ENCODE peak calls at places on chromosome 10, in four cellular contexts. U, Y, C and Q are unnamed samples.

GRCh38 chr10:46017733-46018132 is 12.7 kb downstream of the NCOA4 start:
- DNase-seq in Y (no peak), U (no peak), C (no peak), Q (no peak)

GRCh38 chr10:77869626-77870420 is 56.7 kb downstream of the DLG5 start:
- DNase-seq in C (no peak), Y (no peak), U (no peak), Q (peak)

GRCh38 chr10:44006826-44007225 is 358.1 kb upstream of the ZNF32 start:
- DNase-seq in Y (no peak), C (no peak), U (no peak), Q (no peak)

GRCh38 chr10:71484352-71484751 is 87.6 kb downstream of the CDH23 start:
- DNase-seq in Y (peak), C (no peak), U (no peak), Q (no peak)

GRCh38 chr10:3484306-3485187 is 300.5 kb downstream of the KLF6 start:
- DNase-seq in U (no peak), C (no peak), Y (no peak), Q (no peak)

GRCh38 chr10:77461636-77462296 is 175.8 kb downstream of the KCNMA1 start:
- DNase-seq in Y (no peak), U (no peak), C (no peak), Q (no peak)

GRCh38 chr10:10960534-10960933 is 57.1 kb upstream of the CELF2 start:
- DNase-seq in C (no peak), Y (no peak), U (no peak), Q (no peak)

GRCh38 chr10:32149257-32149955 is 93.2 kb upstream of the KIF5B start:
- DNase-seq in U (no peak), Y (peak), C (no peak), Q (no peak)

GRCh38 chr10:110828525-110828924 is 43.2 kb upstream of the PDCD4 start:
- DNase-seq in C (no peak), U (no peak), Y (no peak), Q (no peak)
- H3K27ac ChIP-seq in C (peak), U (no peak), Y (peak), Q (no peak)

GRCh38 chr10:102757323-102757722 is 13.6 kb downstream of the WBP1L start:
- DNase-seq in Y (no peak), U (no peak), C (no peak), Q (no peak)

GRCh38 chr10:102762401-102763015 is 18.8 kb downstream of the WBP1L start:
- DNase-seq in Y (no peak), U (no peak), C (no peak), Q (no peak)

GRCh38 chr10:102753724-102754123 is 10.0 kb downstream of the WBP1L start:
- DNase-seq in C (no peak), U (no peak), Y (no peak), Q (no peak)

GRCh38 chr10:102759497-102760210 is 15.9 kb downstream of the WBP1L start:
- DNase-seq in Y (no peak), U (no peak), C (no peak), Q (no peak)

GRCh38 chr10:102758226-102758932 is 14.6 kb downstream of the WBP1L start:
- DNase-seq in C (no peak), U (no peak), Y (no peak), Q (no peak)
- H3K4me3 ChIP-seq in C (no peak), U (no peak), Y (no peak), Q (no peak)

GRCh38 chr10:24724381-24725228 is 918 bp upstream of the ARHGAP21 start:
- DNase-seq in C (peak), Y (peak), U (peak), Q (peak)
- TF ChIP-seq POLR2A in C (peak), Y (peak), U (peak), Q (peak)

DNA sequence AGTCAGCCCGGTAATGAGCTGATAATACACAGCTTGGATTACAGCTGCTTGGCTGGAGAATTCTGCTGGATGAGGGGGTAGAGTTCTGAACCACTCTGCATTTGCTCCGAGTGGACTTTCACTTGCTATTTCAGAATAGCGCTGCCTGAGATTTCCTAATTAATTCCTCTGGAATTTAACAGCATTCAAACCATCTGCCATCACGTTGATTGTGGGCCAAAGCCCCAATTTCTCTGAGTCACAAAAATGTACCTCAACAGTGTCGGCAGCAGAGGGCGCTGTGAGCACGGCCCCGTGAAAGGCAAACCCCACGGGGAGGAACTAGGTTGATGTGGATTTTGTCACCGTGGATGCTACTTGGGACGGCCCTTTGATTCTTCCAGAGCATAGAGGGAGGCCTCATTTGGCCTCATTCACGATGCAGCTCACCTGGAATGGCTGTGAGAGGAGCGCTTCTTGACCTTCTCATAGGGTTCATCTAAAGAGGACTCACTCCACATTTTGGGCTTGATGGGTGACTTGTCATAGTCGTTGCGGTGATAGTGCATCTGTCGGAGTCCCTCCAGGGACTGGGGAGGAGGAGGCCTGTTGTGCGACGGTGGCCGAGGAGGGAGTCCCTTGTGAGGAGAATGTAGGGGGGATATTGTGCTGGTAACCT is 73.3 kb downstream of the PRPF18 start:
- DNase-seq in Y (peak), U (peak), C (peak), Q (peak)
- H3K27ac ChIP-seq in Y (peak), U (peak), C (peak), Q (peak)

GRCh38 chr10:103691267-103691666 is 164.1 kb downstream of the SH3PXD2A start:
- DNase-seq in C (no peak), U (no peak), Y (no peak), Q (no peak)

GRCh38 chr10:103693070-103693811 is 162.1 kb downstream of the SH3PXD2A start:
- DNase-seq in Y (no peak), C (no peak), U (peak), Q (no peak)

GRCh38 chr10:103690281-103690680 is 165.1 kb downstream of the SH3PXD2A start:
- DNase-seq in Y (no peak), U (no peak), C (no peak), Q (no peak)

GRCh38 chr10:103692421-103693069 is 162.8 kb downstream of the SH3PXD2A start:
- DNase-seq in U (no peak), C (no peak), Y (no peak), Q (no peak)

DNA sequence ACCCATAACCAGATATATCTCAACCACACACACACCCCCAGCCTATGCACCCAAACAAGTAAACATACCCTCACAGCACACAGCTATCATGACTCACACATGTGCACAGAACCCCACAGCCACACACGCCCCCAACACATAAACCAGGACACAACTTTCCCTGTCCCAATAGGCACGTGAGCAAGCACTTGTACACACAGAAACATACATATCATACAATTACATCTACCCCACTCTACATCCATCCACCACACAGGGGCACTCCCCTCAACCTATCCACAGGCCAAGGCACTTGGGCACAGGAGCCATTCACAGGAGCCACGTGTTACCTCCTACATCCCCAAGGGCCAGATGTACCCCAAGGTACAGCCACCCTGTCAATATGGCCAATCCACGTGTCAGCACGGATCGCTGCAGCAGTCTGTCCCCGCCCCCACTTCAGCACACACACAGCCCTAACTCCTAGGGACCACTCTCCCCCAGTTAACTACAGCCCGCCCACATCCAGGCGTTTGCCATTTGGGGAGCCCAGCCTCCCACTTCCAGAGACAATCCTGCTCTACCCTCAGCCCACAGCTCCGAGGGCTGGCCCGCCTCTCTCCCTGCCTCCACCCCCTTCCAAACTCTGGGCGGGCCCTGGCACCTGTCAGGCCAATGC is 163.5 kb downstream of the SH3PXD2A start:
- DNase-seq in U (no peak), C (no peak), Y (no peak), Q (no peak)
- H3K4me3 ChIP-seq in U (peak), C (no peak), Y (no peak), Q (peak)

GRCh38 chr10:110279062-110279986 is 25.4 kb downstream of the SMNDC1 start:
- DNase-seq in Y (peak), U (no peak), C (peak), Q (no peak)
- TF ChIP-seq POLR2A in Y (no peak), U (no peak), C (no peak), Q (no peak)

GRCh38 chr10:110636932-110637557 is 7.1 kb upstream of the RBM20 start:
- DNase-seq in Y (peak), U (no peak), C (no peak), Q (no peak)

GRCh38 chr10:110641256-110641655 is 2.9 kb upstream of the RBM20 start:
- DNase-seq in Y (peak), U (no peak), C (no peak), Q (no peak)

GRCh38 chr10:110636572-110636931 is 7.6 kb upstream of the RBM20 start:
- DNase-seq in C (no peak), U (no peak), Y (no peak), Q (no peak)

GRCh38 chr10:110637558-110638053 is 6.5 kb upstream of the RBM20 start:
- DNase-seq in U (no peak), Y (no peak), C (no peak), Q (no peak)

GRCh38 chr10:110638319-110638718 is 5.8 kb upstream of the RBM20 start:
- DNase-seq in Y (no peak), U (no peak), C (no peak), Q (no peak)
- H3K27ac ChIP-seq in Y (peak), U (no peak), C (no peak), Q (no peak)